ENCODE peak calls at places on chromosomes 6 and 20, in seven cellular contexts. G, U, F, K, P, M and I are unnamed samples.

GRCh38 chr6:15346315-15346714 is 100.4 kb downstream of the JARID2 start:
- DNase-seq in K (no peak), U (no peak), F (no peak), G (no peak), M (no peak), P (no peak), I (no peak)

GRCh38 chr20:62043131-62043914 is 22.4 kb downstream of the TAF4 start:
- DNase-seq in U (no peak), P (no peak), F (peak), K (no peak), G (peak), M (no peak), I (peak)

GRCh38 chr20:50195524-50196120 is 5.0 kb downstream of the CEBPB start:
- DNase-seq in K (no peak), F (no peak), P (no peak), U (no peak), M (no peak), G (peak), I (no peak)

GRCh38 chr20:53903652-53903987 is 166.8 kb downstream of the BCAS1 start:
- DNase-seq in U (no peak), K (no peak), P (no peak), G (peak), M (no peak), F (no peak), I (peak)

GRCh38 chr6:46626228-46626909 is 26.2 kb downstream of the CYP39A1 start:
- DNase-seq in G (peak), K (no peak), P (peak), M (no peak), U (no peak), F (peak), I (no peak)

GRCh38 chr6:148329568-148330299 is 12.9 kb upstream of the SASH1 start:
- DNase-seq in G (peak), U (no peak), F (no peak), P (no peak), M (no peak), K (no peak), I (peak)

GRCh38 chr20:52975024-52975732 is 3.0 kb downstream of the TSHZ2 start:
- DNase-seq in P (no peak), F (no peak), U (no peak), G (no peak), M (no peak), K (no peak), I (no peak)

GRCh38 chr6:90048191-90048969 is 154.1 kb downstream of the GJA10 start:
- DNase-seq in G (no peak), F (no peak), U (no peak), K (no peak), M (no peak), P (no peak), I (no peak)

GRCh38 chr20:58402305-58402704 is 13.3 kb downstream of the VAPB start:
- DNase-seq in F (no peak), G (peak), U (no peak), P (no peak), M (no peak), K (no peak), I (peak)

GRCh38 chr6:142271476-142271875 is 30.3 kb upstream of the ADGRG6 start:
- DNase-seq in K (no peak), P (no peak), G (no peak), F (no peak), M (no peak), U (no peak), I (no peak)

GRCh38 chr6:134204031-134204430 is 113.9 kb downstream of the SGK1 start:
- DNase-seq in M (no peak), F (no peak), U (no peak), P (no peak), K (no peak), G (no peak), I (no peak)

GRCh38 chr6:40472354-40472753 is 114.8 kb downstream of the LRFN2 start:
- DNase-seq in M (no peak), U (no peak), P (peak), F (no peak), G (no peak), K (no peak), I (no peak)

GRCh38 chr6:132490478-132491204 is 22.3 kb downstream of the STX7 start:
- DNase-seq in U (no peak), M (no peak), G (no peak), F (no peak), K (no peak), P (no peak), I (no peak)

GRCh38 chr6:73418081-73418741 is 23.6 kb downstream of the DDX43 start:
- DNase-seq in U (no peak), F (no peak), P (no peak), G (no peak), K (no peak), M (no peak), I (no peak)

GRCh38 chr20:58306421-58307261 is 2.9 kb upstream of the RAB22A start:
- DNase-seq in F (peak), K (no peak), M (no peak), U (peak), G (peak), P (peak), I (peak)

GRCh38 chr20:51763965-51764602 is 4.1 kb downstream of the ATP9A start:
- DNase-seq in M (no peak), F (no peak), G (no peak), P (no peak), U (no peak), K (no peak), I (no peak)

GRCh38 chr6:63929111-63929510 is 293.5 kb downstream of the PHF3 start:
- DNase-seq in P (no peak), F (no peak), G (no peak), U (no peak), K (no peak), M (no peak), I (no peak)

GRCh38 chr20:57221916-57222630 is 44.4 kb downstream of the BMP7 start:
- DNase-seq in M (no peak), G (no peak), P (no peak), K (no peak), F (no peak), U (no peak), I (no peak)

GRCh38 chr20:35886537-35886936 is 67.8 kb downstream of the SCAND1 start:
- DNase-seq in F (no peak), G (no peak), U (no peak), P (peak), M (no peak), K (no peak), I (no peak)